ENCODE peak calls at places on chromosomes 13 and 19, in six cellular contexts. N, I, R, A, M and K are unnamed samples.
A peak's percentile ranks its signal among the peaks of the same experiment; 100 is the strongest.

GRCh38 chr19:8158411-8159074 is 9.2 kb upstream of the FBN3 start:
- DNase-seq in N (peak; percentile 92), I (no peak), R (peak; percentile 52), A (peak; percentile 57), M (peak; percentile 71), K (peak; percentile 73)

GRCh38 chr19:47651691-47652090 is 42.8 kb downstream of the BICRA start:
- DNase-seq in N (no peak), I (no peak), R (no peak), A (no peak), M (no peak), K (no peak)

GRCh38 chr13:22278336-22278929 is 607.6 kb downstream of the FGF9 start:
- DNase-seq in N (peak; percentile 10), I (peak; percentile 50), R (peak; percentile 34), A (peak; percentile 66), M (peak; percentile 46), K (peak; percentile 43)

GRCh38 chr13:72698164-72698563 is 29.3 kb downstream of the MZT1 start:
- DNase-seq in N (no peak), I (no peak), R (no peak), A (no peak), M (no peak), K (no peak)

GRCh38 chr13:20713751-20714150 is 10.3 kb downstream of the IL17D start:
- DNase-seq in N (peak; percentile 52), I (peak; percentile 75), R (no peak), A (no peak), M (peak; percentile 84), K (no peak)

GRCh38 chr13:109842521-109842920 is 56.1 kb upstream of the IRS2 start:
- DNase-seq in N (no peak), I (no peak), R (no peak), A (no peak), M (no peak), K (no peak)

GRCh38 chr19:11092181-11092538 is 2.9 kb downstream of the LDLR start:
- DNase-seq in N (peak; percentile 68), I (no peak), R (peak; percentile 89), A (peak; percentile 90), M (peak; percentile 73), K (no peak)

GRCh38 chr13:44413095-44413494 is 39.5 kb downstream of the SERP2 start:
- DNase-seq in N (peak; percentile 50), I (no peak), R (no peak), A (no peak), M (no peak), K (no peak)

GRCh38 chr13:107079423-107080099 is 511.6 kb upstream of the ARGLU1 start:
- DNase-seq in N (no peak), I (no peak), R (no peak), A (no peak), M (no peak), K (no peak)

GRCh38 chr13:33536639-33537425 is 251.3 kb upstream of the STARD13 start:
- DNase-seq in N (no peak), I (no peak), R (peak; percentile 14), A (no peak), M (no peak), K (no peak)

GRCh38 chr13:105611424-105611823 is 924.0 kb downstream of the EFNB2 start:
- DNase-seq in N (peak; percentile 76), I (no peak), R (peak; percentile 69), A (no peak), M (peak; percentile 16), K (no peak)

GRCh38 chr19:46878613-46879375 is 18.0 kb downstream of the ARHGAP35 start:
- DNase-seq in N (peak; percentile 75), I (no peak), R (peak; percentile 85), A (no peak), M (peak; percentile 85), K (no peak)